ENCODE peak calls at places on chromosomes 13 and 19, in seven cellular contexts. V is HFFc6, I is AG10803, X is mammary epithelial cell, N is foreskin fibroblast, Q is progenitor cell of endocrine pancreas, Y is endothelial cell. C is an unnamed sample.
A peak's percentile ranks its signal among the peaks of the same experiment; 100 is the strongest.

GRCh38 chr19:33437351-33438015 is 64.0 kb downstream of the CEBPG start:
- DNase-seq in Y (no peak), V (no peak), I (no peak), N (no peak), Q (no peak), X (no peak), C (no peak)

GRCh38 chr13:25654332-25654731 is 282.6 kb downstream of the ATP8A2 start:
- DNase-seq in Q (no peak), X (peak; percentile 22), N (peak; percentile 24), Y (no peak), I (no peak), V (no peak), C (peak; percentile 89)

GRCh38 chr19:31317542-31317941 is 31.7 kb downstream of the TSHZ3 start:
- DNase-seq in Q (no peak), N (no peak), V (no peak), I (no peak), X (no peak), Y (no peak), C (no peak)

GRCh38 chr13:32503727-32504126 is 34.9 kb downstream of the N4BP2L2 start:
- DNase-seq in Q (no peak), V (no peak), X (no peak), Y (no peak), N (no peak), I (no peak), C (no peak)

GRCh38 chr19:29543381-29543780 is 17.6 kb downstream of the VSTM2B start:
- DNase-seq in V (no peak), X (no peak), Q (no peak), N (no peak), Y (no peak), I (no peak), C (no peak)

GRCh38 chr13:100230813-100231575 is 142.1 kb downstream of the PCCA start:
- DNase-seq in X (no peak), V (no peak), I (no peak), N (no peak), Q (no peak), Y (no peak), C (no peak)

GRCh38 chr13:73429691-73430090 is 370.9 kb downstream of the KLF5 start:
- DNase-seq in N (peak; percentile 1), Q (no peak), Y (no peak), X (peak; percentile 90), I (no peak), V (peak; percentile 28), C (peak; percentile 87)

GRCh38 chr13:52650731-52651130 is 1.9 kb upstream of the SUGT1 start:
- DNase-seq in N (no peak), I (no peak), Q (no peak), X (no peak), Y (no peak), V (no peak), C (no peak)

GRCh38 chr19:4851551-4852290 is 15.7 kb downstream of the PLIN3 start:
- DNase-seq in Y (peak; percentile 84), I (peak; percentile 44), X (no peak), N (peak; percentile 71), Q (peak; percentile 68), V (peak; percentile 34), C (peak; percentile 56)

GRCh38 chr13:46893820-46894533 is 2.9 kb downstream of the HTR2A start:
- DNase-seq in Y (peak; percentile 79), V (no peak), X (peak; percentile 31), Q (peak; percentile 66), N (peak; percentile 79), I (peak; percentile 54), C (peak; percentile 64)

GRCh38 chr13:30071890-30072817 is 221.7 kb upstream of the UBL3 start:
- DNase-seq in Q (no peak), Y (no peak), V (no peak), I (no peak), X (peak; percentile 4), N (no peak), C (no peak)

GRCh38 chr13:109100705-109101104 is 471.3 kb downstream of the MYO16 start:
- DNase-seq in Q (no peak), X (peak; percentile 46), Y (no peak), I (peak; percentile 8), V (no peak), N (no peak), C (no peak)

GRCh38 chr13:33817513-33817842 is 471 bp upstream of the RFC3 start:
- DNase-seq in I (no peak), X (peak; percentile 3), V (no peak), Q (no peak), Y (no peak), N (no peak), C (no peak)

GRCh38 chr19:45999653-46000121 is 4.4 kb downstream of the CCDC61 start:
- DNase-seq in X (no peak), Y (peak; percentile 33), N (peak; percentile 76), Q (no peak), I (no peak), V (no peak), C (no peak)

GRCh38 chr13:30832845-30833332 is 73.2 kb upstream of the MEDAG start:
- DNase-seq in Q (peak; percentile 36), I (no peak), Y (no peak), V (no peak), N (no peak), X (peak; percentile 93), C (peak; percentile 89)

GRCh38 chr19:50205681-50206138 is 2.3 kb downstream of the MYH14 start:
- DNase-seq in X (no peak), Y (no peak), N (no peak), V (no peak), I (no peak), Q (peak; percentile 25), C (no peak)
- TF ChIP-seq CTCF in X (no peak), Y (no peak), N (no peak), V (no peak), I (no peak), Q (peak; percentile 36), C (no peak)

GRCh38 chr19:11346104-11346940 is at the start of the genes CCDC159 and TMEM205:
- DNase-seq in Y (peak; percentile 96), V (peak; percentile 99), Q (peak; percentile 94), I (peak; percentile 99), N (peak; percentile 100), X (peak; percentile 99), C (peak; percentile 100)
- TF ChIP-seq CTCF in Y (no peak), V (peak; percentile 22), Q (no peak), I (no peak), N (no peak), X (no peak), C (no peak)

GRCh38 chr13:74573654-74574053 is 439.4 kb upstream of the KLF12 start:
- DNase-seq in I (no peak), Y (peak; percentile 67), X (no peak), V (no peak), Q (no peak), N (no peak), C (peak; percentile 32)
- TF ChIP-seq CTCF in I (no peak), Y (peak; percentile 50), X (no peak), V (peak; percentile 60), Q (peak; percentile 26), N (no peak), C (peak; percentile 9)

GRCh38 chr19:48899781-48900476 is at the start of gene NUCB1:
- DNase-seq in X (peak; percentile 98), Y (peak; percentile 98), I (peak; percentile 98), N (peak; percentile 99), Q (peak; percentile 98), V (peak; percentile 98), C (peak; percentile 99)
- TF ChIP-seq CTCF in X (no peak), Y (no peak), I (peak; percentile 38), N (no peak), Q (no peak), V (peak; percentile 31), C (no peak)

GRCh38 chr19:55702131-55702627 is 27.2 kb downstream of the EPN1 start:
- DNase-seq in Q (no peak), X (no peak), Y (no peak), I (no peak), V (no peak), N (no peak), C (no peak)

GRCh38 chr19:55700813-55701212 is 25.8 kb downstream of the EPN1 start:
- DNase-seq in N (no peak), I (no peak), V (no peak), X (no peak), Y (no peak), Q (no peak), C (no peak)

GRCh38 chr19:55703790-55704215 is 28.8 kb downstream of the EPN1 start:
- DNase-seq in X (no peak), I (peak; percentile 9), Y (peak; percentile 60), V (no peak), N (peak; percentile 52), Q (no peak), C (no peak)

GRCh38 chr19:55705972-55706371 is 30.9 kb downstream of the EPN1 start:
- DNase-seq in V (no peak), I (no peak), Y (no peak), N (no peak), Q (no peak), X (no peak), C (no peak)

DNA sequence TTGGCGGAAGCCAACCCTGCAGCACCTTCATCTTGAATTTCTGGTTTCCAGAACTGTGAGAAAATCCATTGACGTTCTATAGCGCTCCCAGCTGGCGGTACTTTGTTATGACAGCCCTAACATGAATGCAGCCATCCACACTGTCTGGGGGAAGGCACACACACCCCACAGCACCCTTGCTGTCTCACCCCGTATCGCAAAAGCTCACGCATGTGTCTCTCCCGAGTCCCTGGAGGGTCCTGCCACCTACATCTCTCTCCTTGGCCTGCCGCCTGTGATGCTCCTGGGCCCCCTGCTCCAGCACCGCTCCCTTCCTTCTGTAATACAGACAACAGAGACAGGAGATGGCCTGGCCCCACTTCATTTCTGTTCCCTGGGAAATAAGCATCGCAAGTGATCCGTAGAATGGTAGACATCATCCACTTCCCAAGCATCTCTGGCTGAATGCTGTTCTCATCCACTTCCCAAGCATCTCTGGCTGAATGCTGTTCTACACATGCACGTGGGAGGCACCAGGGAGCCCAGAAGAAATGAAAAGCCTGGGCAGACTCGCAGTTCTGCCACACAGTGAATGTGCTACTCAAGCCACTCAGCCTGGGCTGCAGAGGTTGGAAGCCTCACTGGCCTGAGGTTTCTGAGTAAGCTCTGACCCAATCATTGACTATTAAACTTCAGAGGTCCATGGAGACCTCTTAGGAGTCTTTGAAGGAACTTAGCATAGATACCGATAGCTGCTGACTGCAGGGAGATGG is 29.6 kb downstream of the EPN1 start:
- DNase-seq in Y (no peak), Q (no peak), V (no peak), I (no peak), X (no peak), N (no peak), C (no peak)
- TF ChIP-seq CTCF in Y (no peak), Q (no peak), V (no peak), I (no peak), X (no peak), N (no peak), C (peak; percentile 8)